ENCODE peak calls at places on chromosomes 13 and 19, in ten cellular contexts. L is tibial nerve, Z is A549, Q is stomach, U is K562, J is sigmoid colon, G is SK-N-SH, H is upper lobe of left lung, I is GM12878, T is H1. O is an unnamed sample. For H3K4me1, the result is how much of the 10 kb centered on the place peaks cover.

GRCh38 chr19:40341601-40342482 is 6.4 kb downstream of the C19orf47 start:
- DNase-seq in L (no peak), Z (no peak), Q (no peak), U (no peak), J (no peak), G (no peak), H (peak), I (no peak), T (no peak), O (no peak)

GRCh38 chr13:106533940-106534843 is 1.3 kb downstream of the EFNB2 start:
- DNase-seq in L (no peak), Z (no peak), Q (peak), U (no peak), J (peak), G (peak), H (peak), I (no peak), T (no peak), O (peak)

GRCh38 chr19:12952488-12953455 is 4.3 kb downstream of the GADD45GIP1 start:
- DNase-seq in L (no peak), Z (no peak), Q (no peak), U (no peak), J (no peak), G (peak), H (no peak), I (no peak), T (no peak), O (no peak)

GRCh38 chr13:101575591-101575990 is 123.1 kb downstream of the ITGBL1 start:
- DNase-seq in L (no peak), Z (no peak), Q (no peak), U (no peak), J (no peak), G (no peak), H (no peak), I (no peak), T (no peak), O (no peak)

GRCh38 chr19:44636439-44637389 is 7.0 kb upstream of the PVR start:
- DNase-seq in L (no peak), Z (no peak), Q (no peak), U (no peak), J (no peak), G (no peak), H (no peak), I (no peak), T (no peak), O (no peak)

GRCh38 chr19:1575323-1576241 is 7.5 kb upstream of the MEX3D start:
- DNase-seq in L (no peak), Z (no peak), Q (no peak), U (no peak), J (peak), G (no peak), H (no peak), I (no peak), T (no peak), O (no peak)

GRCh38 chr13:60143775-60144174 is 20.0 kb downstream of the DIAPH3 start:
- DNase-seq in L (no peak), Z (no peak), Q (no peak), U (no peak), J (no peak), G (no peak), H (no peak), I (no peak), T (no peak), O (no peak)

GRCh38 chr13:67200605-67201004 is 29.5 kb downstream of the PCDH9 start:
- DNase-seq in L (no peak), Z (no peak), Q (no peak), U (no peak), J (no peak), G (peak), H (no peak), I (no peak), T (no peak), O (no peak)

GRCh38 chr19:48696353-48697010 is 711 bp downstream of the FUT2 start:
- DNase-seq in L (no peak), Z (no peak), Q (peak), U (no peak), J (no peak), G (no peak), H (no peak), I (no peak), T (no peak), O (peak)

GRCh38 chr13:102651392-102651791 is 43.5 kb downstream of the METTL21C start:
- DNase-seq in L (no peak), Z (no peak), Q (no peak), U (no peak), J (no peak), G (no peak), H (no peak), I (no peak), T (no peak), O (no peak)

GRCh38 chr19:57675881-57676280 is 5.9 kb upstream of the ZNF551 start:
- DNase-seq in L (no peak), Z (no peak), Q (no peak), U (no peak), J (no peak), G (no peak), H (no peak), I (no peak), T (no peak), O (no peak)

GRCh38 chr19:41479757-41480191 is 36.8 kb downstream of the ERICH4 start:
- DNase-seq in L (no peak), Z (no peak), Q (no peak), U (peak), J (no peak), G (no peak), H (peak), I (no peak), T (no peak), O (no peak)

GRCh38 chr19:14536926-14537692 is 7.7 kb downstream of the TECR start:
- DNase-seq in L (no peak), Z (peak), Q (peak), U (peak), J (no peak), G (peak), H (peak), I (no peak), T (peak), O (peak)

DNA sequence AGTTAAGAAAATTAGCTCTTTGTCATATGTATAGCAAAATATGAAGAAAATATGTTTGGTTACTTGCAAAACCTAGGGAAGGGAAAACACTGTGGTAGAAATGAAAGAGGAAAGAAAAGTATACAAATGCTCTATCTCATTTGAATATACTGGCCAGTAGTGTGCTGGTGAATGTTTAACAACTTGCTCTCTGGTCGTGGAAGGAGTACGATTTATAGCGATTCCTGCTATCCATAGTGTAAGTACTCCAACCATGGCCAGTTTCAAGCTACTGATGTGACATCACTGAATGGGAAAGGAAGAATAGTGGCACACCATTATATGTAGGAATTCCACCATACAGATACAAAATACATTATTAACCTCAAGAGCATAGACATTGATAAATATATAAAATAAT is 9.3 kb downstream of the BORA start:
- DNase-seq in L (no peak), Z (no peak), Q (no peak), U (no peak), J (no peak), G (no peak), H (no peak), I (no peak), T (no peak), O (no peak)
- TF ChIP-seq EP300 in L (no peak), Z (no peak), Q (no peak), U (no peak), J (no peak), G (no peak), H (no peak), I (no peak), T (no peak), O (no peak)

DNA sequence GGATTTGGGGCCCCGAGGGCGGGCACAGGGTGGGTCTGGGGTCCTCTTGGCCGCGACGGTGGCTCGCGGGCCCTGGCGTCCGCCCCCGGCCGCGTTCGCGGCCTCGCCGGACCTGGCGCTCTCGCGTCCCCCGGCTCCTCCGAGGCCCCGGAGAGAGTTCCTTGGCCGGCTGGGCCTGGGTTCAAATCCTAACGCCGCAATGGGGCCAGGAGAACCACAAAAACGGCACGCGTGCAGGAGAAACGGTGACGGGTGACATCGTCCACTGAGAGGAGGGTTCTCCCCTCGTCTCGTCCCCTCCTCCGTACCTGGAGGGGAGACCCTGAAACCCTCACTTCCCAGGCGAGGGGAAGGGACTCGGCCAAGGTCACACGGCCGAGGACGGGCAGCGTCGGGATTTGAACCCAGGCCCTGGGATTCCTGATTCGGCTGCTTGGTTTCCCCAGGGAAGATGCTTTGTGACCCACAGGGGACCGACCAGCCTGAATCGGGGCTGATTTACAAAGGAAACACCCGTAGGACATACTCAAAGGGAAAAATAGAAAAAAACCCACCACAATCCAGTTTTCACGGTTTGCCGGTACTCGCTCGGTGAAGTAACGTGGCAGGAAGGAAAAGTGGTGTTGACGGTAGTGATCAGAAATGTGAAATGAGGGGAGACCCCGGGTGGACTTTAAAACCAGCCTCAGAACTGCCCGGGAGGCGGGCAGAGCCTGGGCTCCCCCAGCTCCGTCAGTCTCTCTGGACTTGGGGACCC is 692 bp downstream of the SAFB start:
- DNase-seq in L (no peak), Z (no peak), Q (no peak), U (no peak), J (no peak), G (peak), H (no peak), I (no peak), T (no peak), O (peak)
- H3K4me1 ChIP-seq in L (half or more), Z (under half), Q (half or more), U (half or more), J (half or more), G (under half), H (half or more), I (under half), T (under half), O (under half)

GRCh38 chr13:50576156-50576555 is 267.3 kb downstream of the DLEU7 start:
- DNase-seq in L (no peak), Z (no peak), Q (peak), U (no peak), J (no peak), G (no peak), H (peak), I (no peak), T (no peak), O (peak)

GRCh38 chr13:50572129-50572528 is 271.4 kb downstream of the DLEU7 start:
- DNase-seq in L (no peak), Z (no peak), Q (no peak), U (no peak), J (no peak), G (no peak), H (no peak), I (no peak), T (no peak), O (no peak)

GRCh38 chr13:50574731-50575130 is 268.8 kb downstream of the DLEU7 start:
- DNase-seq in L (no peak), Z (no peak), Q (no peak), U (no peak), J (no peak), G (no peak), H (no peak), I (no peak), T (no peak), O (no peak)

GRCh38 chr13:50575138-50575537 is 268.4 kb downstream of the DLEU7 start:
- DNase-seq in L (no peak), Z (no peak), Q (no peak), U (no peak), J (no peak), G (no peak), H (no peak), I (no peak), T (no peak), O (no peak)

DNA sequence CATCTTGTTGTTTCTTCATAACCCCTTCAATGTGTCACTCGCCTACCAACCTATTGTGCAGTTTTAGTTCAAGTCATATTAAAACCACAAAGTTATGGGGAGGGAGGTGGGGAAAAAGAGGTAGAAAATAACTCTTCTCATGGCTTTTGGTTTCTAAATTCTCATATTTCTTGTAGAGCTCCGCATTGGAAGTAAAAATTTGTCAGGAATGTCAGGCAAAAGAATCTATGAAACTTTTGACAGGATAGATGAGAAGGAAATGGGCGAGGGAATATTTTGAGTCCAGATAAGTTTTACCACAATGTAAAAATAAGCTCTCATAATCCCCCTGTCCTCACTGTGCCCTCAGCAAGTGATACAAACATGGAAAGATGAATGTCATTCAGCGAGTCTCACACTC is 270.4 kb downstream of the DLEU7 start:
- DNase-seq in L (no peak), Z (no peak), Q (no peak), U (no peak), J (no peak), G (no peak), H (no peak), I (no peak), T (no peak), O (no peak)
- TF ChIP-seq EP300 in L (no peak), Z (no peak), Q (no peak), U (no peak), J (no peak), G (no peak), H (no peak), I (no peak), T (no peak), O (no peak)

DNA sequence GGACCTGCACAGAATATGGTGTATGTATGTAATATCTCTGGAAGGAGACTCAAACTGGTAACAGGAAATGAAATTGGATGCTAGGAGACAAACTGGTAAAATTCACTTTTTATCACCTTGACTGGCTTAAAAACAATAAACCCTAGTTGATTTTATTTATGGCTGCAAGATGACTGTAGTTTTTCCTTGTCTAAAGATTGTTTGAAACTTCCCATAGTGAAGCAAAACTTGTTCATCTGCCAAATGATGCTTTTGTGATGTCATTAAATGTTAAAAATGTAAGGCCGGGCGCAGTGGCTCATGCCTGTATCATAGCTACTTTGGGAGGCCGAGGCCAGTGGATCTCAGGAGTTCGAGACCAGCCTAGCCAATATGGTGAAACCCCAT is 2.5 kb upstream of the ECH1 start:
- DNase-seq in L (no peak), Z (no peak), Q (no peak), U (no peak), J (no peak), G (no peak), H (no peak), I (no peak), T (no peak), O (no peak)
- H3K4me1 ChIP-seq in L (under half), Z (half or more), Q (under half), U (under half), J (under half), G (half or more), H (under half), I (under half), T (under half), O (under half)

GRCh38 chr19:39194832-39195542 is 1.8 kb upstream of the NCCRP1 start:
- DNase-seq in L (no peak), Z (no peak), Q (no peak), U (no peak), J (no peak), G (peak), H (no peak), I (no peak), T (no peak), O (no peak)
- TF ChIP-seq EP300 in L (no peak), Z (no peak), Q (no peak), U (no peak), J (no peak), G (no peak), H (no peak), I (no peak), T (no peak), O (no peak)

O was measured in transverse colon.